ENCODE peak calls at places on chromosomes 3 and 15, in seven cellular contexts. J, F, I, L, O, R and B are unnamed samples.

GRCh38 chr15:70098461-70099166 is 897 bp upstream of the TLE3 start:
- DNase-seq in J (peak), F (no peak), I (peak), L (peak), O (peak), R (peak), B (peak)

GRCh38 chr3:136428167-136428566 is 178.0 kb downstream of the PCCB start:
- DNase-seq in J (no peak), F (no peak), I (no peak), L (no peak), O (no peak), R (no peak), B (no peak)

GRCh38 chr3:141388823-141389617 is 20.7 kb downstream of the ZBTB38 start:
- DNase-seq in J (no peak), F (no peak), I (no peak), L (no peak), O (no peak), R (peak), B (no peak)

GRCh38 chr3:64083588-64083974 is 60.3 kb upstream of the PSMD6 start:
- DNase-seq in J (no peak), F (no peak), I (no peak), L (no peak), O (no peak), R (no peak), B (no peak)

GRCh38 chr3:152177757-152178156 is 91.0 kb upstream of the MBNL1 start:
- DNase-seq in J (no peak), F (no peak), I (no peak), L (no peak), O (no peak), R (no peak), B (no peak)

GRCh38 chr3:100492059-100492809 is at the start of gene TMEM45A:
- DNase-seq in J (peak), F (peak), I (peak), L (peak), O (peak), R (peak), B (peak)

GRCh38 chr3:126252373-126252772 is 72.0 kb upstream of the ALDH1L1 start:
- DNase-seq in J (no peak), F (no peak), I (no peak), L (no peak), O (no peak), R (no peak), B (no peak)

GRCh38 chr15:29700296-29700695 is 122.0 kb downstream of the TJP1 start:
- DNase-seq in J (no peak), F (no peak), I (no peak), L (no peak), O (no peak), R (no peak), B (no peak)

GRCh38 chr15:65633752-65634151 is 12.0 kb downstream of the SLC24A1 start:
- DNase-seq in J (no peak), F (no peak), I (no peak), L (no peak), O (no peak), R (no peak), B (no peak)

GRCh38 chr3:77014236-77014635 is 25.7 kb upstream of the ROBO2 start:
- DNase-seq in J (no peak), F (no peak), I (no peak), L (no peak), O (no peak), R (no peak), B (no peak)

GRCh38 chr15:91956026-91956723 is 102.7 kb downstream of the SLCO3A1 start:
- DNase-seq in J (peak), F (no peak), I (no peak), L (no peak), O (no peak), R (no peak), B (no peak)

GRCh38 chr3:159082514-159082913 is 280.7 kb downstream of the MFSD1 start:
- DNase-seq in J (no peak), F (no peak), I (no peak), L (no peak), O (no peak), R (no peak), B (no peak)

GRCh38 chr3:135930243-135930642 is 35.3 kb upstream of the PPP2R3A start:
- DNase-seq in J (no peak), F (no peak), I (no peak), L (no peak), O (no peak), R (no peak), B (no peak)

GRCh38 chr3:71423151-71423906 is 160.2 kb downstream of the FOXP1 start:
- DNase-seq in J (no peak), F (no peak), I (no peak), L (no peak), O (peak), R (peak), B (no peak)

GRCh38 chr3:62229201-62229600 is 144.1 kb downstream of the FEZF2 start:
- DNase-seq in J (no peak), F (no peak), I (no peak), L (no peak), O (no peak), R (peak), B (no peak)

GRCh38 chr3:10513306-10513705 is 7.9 kb upstream of the ATP2B2 start:
- DNase-seq in J (no peak), F (no peak), I (no peak), L (no peak), O (no peak), R (no peak), B (no peak)

GRCh38 chr15:28289694-28290463 is 32.1 kb downstream of the HERC2 start:
- DNase-seq in J (no peak), F (no peak), I (no peak), L (no peak), O (no peak), R (no peak), B (no peak)

GRCh38 chr15:59208850-59209249 is 2.2 kb downstream of the LDHAL6B start:
- DNase-seq in J (no peak), F (no peak), I (no peak), L (no peak), O (no peak), R (no peak), B (no peak)

GRCh38 chr15:80801891-80802680 is 22.9 kb downstream of the CEMIP start:
- DNase-seq in J (no peak), F (no peak), I (no peak), L (no peak), O (no peak), R (peak), B (no peak)

GRCh38 chr15:49174902-49175301 is 4.9 kb downstream of the GALK2 start:
- DNase-seq in J (no peak), F (no peak), I (no peak), L (no peak), O (no peak), R (no peak), B (no peak)

GRCh38 chr15:61393949-61394348 is 164.8 kb upstream of the RORA start:
- DNase-seq in J (no peak), F (no peak), I (no peak), L (no peak), O (no peak), R (no peak), B (no peak)

GRCh38 chr3:164250923-164251322 is 827.4 kb downstream of the SI start:
- DNase-seq in J (no peak), F (no peak), I (no peak), L (no peak), O (no peak), R (no peak), B (no peak)

GRCh38 chr3:195224156-195224979 is 46.6 kb downstream of the XXYLT1 start:
- DNase-seq in J (no peak), F (peak), I (no peak), L (no peak), O (no peak), R (no peak), B (peak)

GRCh38 chr15:48463366-48463880 is 132.2 kb downstream of the DUT start:
- DNase-seq in J (no peak), F (no peak), I (no peak), L (no peak), O (peak), R (no peak), B (no peak)

GRCh38 chr3:139758654-139759291 is 81.0 kb upstream of the NMNAT3 start:
- DNase-seq in J (no peak), F (no peak), I (no peak), L (no peak), O (no peak), R (no peak), B (no peak)

GRCh38 chr3:87442460-87442859 is 166.1 kb upstream of the POU1F1 start:
- DNase-seq in J (no peak), F (no peak), I (no peak), L (no peak), O (no peak), R (no peak), B (no peak)

GRCh38 chr15:66921319-66921718 is 144.1 kb upstream of the SMAD3 start:
- DNase-seq in J (no peak), F (no peak), I (no peak), L (no peak), O (no peak), R (no peak), B (peak)

GRCh38 chr3:169162107-169162506 is 501.4 kb downstream of the MECOM start:
- DNase-seq in J (no peak), F (no peak), I (no peak), L (no peak), O (no peak), R (no peak), B (no peak)

GRCh38 chr15:101446527-101447167 is 42.9 kb downstream of the PCSK6 start:
- DNase-seq in J (no peak), F (no peak), I (no peak), L (no peak), O (no peak), R (no peak), B (peak)

GRCh38 chr15:50880651-50881114 is 27.8 kb upstream of the AP4E1 start:
- DNase-seq in J (no peak), F (no peak), I (no peak), L (no peak), O (no peak), R (no peak), B (no peak)